ENCODE peak calls at places on chromosomes 13 and 19, in five cellular contexts. One of them, this sample, is unnamed.

GRCh38 chr19:49808762-49809154 is 4.3 kb downstream of the FUZ start:
- DNase-seq in stimulated activated CD4-positive, alpha-beta T cell treated with anti-CD3 and anti-CD28 coated beads, Interleukin-4, amount 100 ng/mL, for 24 hours: peak; percentile 84
- DNase-seq in NCI-H774: peak; percentile 88
- DNase-seq in thoracic aorta: peak; percentile 90
- DNase-seq in AG08396: peak; percentile 95
- DNase-seq in this sample: peak; percentile 63

GRCh38 chr13:45500492-45501174 is 35.9 kb downstream of the COG3 start:
- DNase-seq in NCI-H774: no peak
- DNase-seq in stimulated activated CD4-positive, alpha-beta T cell treated with anti-CD3 and anti-CD28 coated beads, Interleukin-4, amount 100 ng/mL, for 24 hours: no peak
- DNase-seq in AG08396: peak; percentile 57
- DNase-seq in thoracic aorta: no peak
- DNase-seq in this sample: no peak

GRCh38 chr13:48506092-48506701 is 26.7 kb downstream of the RCBTB2 start:
- DNase-seq in AG08396: no peak
- DNase-seq in thoracic aorta: no peak
- DNase-seq in NCI-H774: peak; percentile 23
- DNase-seq in stimulated activated CD4-positive, alpha-beta T cell treated with anti-CD3 and anti-CD28 coated beads, Interleukin-4, amount 100 ng/mL, for 24 hours: no peak
- DNase-seq in this sample: no peak

GRCh38 chr13:111090169-111090568 is 24.9 kb upstream of the ARHGEF7 start:
- DNase-seq in AG08396: no peak
- DNase-seq in NCI-H774: no peak
- DNase-seq in thoracic aorta: no peak
- DNase-seq in stimulated activated CD4-positive, alpha-beta T cell treated with anti-CD3 and anti-CD28 coated beads, Interleukin-4, amount 100 ng/mL, for 24 hours: no peak
- DNase-seq in this sample: no peak

GRCh38 chr13:79405501-79405830 is 589 bp downstream of the RBM26 start:
- DNase-seq in AG08396: no peak
- DNase-seq in thoracic aorta: no peak
- DNase-seq in stimulated activated CD4-positive, alpha-beta T cell treated with anti-CD3 and anti-CD28 coated beads, Interleukin-4, amount 100 ng/mL, for 24 hours: no peak
- DNase-seq in NCI-H774: no peak
- DNase-seq in this sample: no peak

GRCh38 chr13:89380101-89380500 is 1708.9 kb downstream of the SLITRK5 start:
- DNase-seq in AG08396: no peak
- DNase-seq in stimulated activated CD4-positive, alpha-beta T cell treated with anti-CD3 and anti-CD28 coated beads, Interleukin-4, amount 100 ng/mL, for 24 hours: no peak
- DNase-seq in NCI-H774: no peak
- DNase-seq in thoracic aorta: no peak
- DNase-seq in this sample: no peak

GRCh38 chr13:23966691-23967615 is 69.7 kb upstream of the C1QTNF9B start:
- DNase-seq in AG08396: no peak
- DNase-seq in stimulated activated CD4-positive, alpha-beta T cell treated with anti-CD3 and anti-CD28 coated beads, Interleukin-4, amount 100 ng/mL, for 24 hours: peak; percentile 17
- DNase-seq in NCI-H774: no peak
- DNase-seq in thoracic aorta: no peak
- DNase-seq in this sample: no peak

GRCh38 chr19:49114630-49115363 is 627 bp downstream of the LIN7B start:
- DNase-seq in thoracic aorta: no peak
- DNase-seq in stimulated activated CD4-positive, alpha-beta T cell treated with anti-CD3 and anti-CD28 coated beads, Interleukin-4, amount 100 ng/mL, for 24 hours: peak; percentile 56
- DNase-seq in NCI-H774: no peak
- DNase-seq in AG08396: peak; percentile 65
- DNase-seq in this sample: no peak

GRCh38 chr19:5336195-5336965 is 4.2 kb downstream of the PTPRS start:
- DNase-seq in stimulated activated CD4-positive, alpha-beta T cell treated with anti-CD3 and anti-CD28 coated beads, Interleukin-4, amount 100 ng/mL, for 24 hours: no peak
- DNase-seq in thoracic aorta: no peak
- DNase-seq in AG08396: no peak
- DNase-seq in NCI-H774: no peak
- DNase-seq in this sample: no peak

GRCh38 chr19:34269968-34270621 is 15.7 kb downstream of the GARRE1 start:
- DNase-seq in thoracic aorta: peak; percentile 16
- DNase-seq in NCI-H774: no peak
- DNase-seq in stimulated activated CD4-positive, alpha-beta T cell treated with anti-CD3 and anti-CD28 coated beads, Interleukin-4, amount 100 ng/mL, for 24 hours: peak; percentile 62
- DNase-seq in AG08396: peak; percentile 41
- DNase-seq in this sample: no peak

GRCh38 chr13:86591862-86592261 is 792.6 kb upstream of the SLITRK6 start:
- DNase-seq in AG08396: no peak
- DNase-seq in NCI-H774: no peak
- DNase-seq in thoracic aorta: no peak
- DNase-seq in stimulated activated CD4-positive, alpha-beta T cell treated with anti-CD3 and anti-CD28 coated beads, Interleukin-4, amount 100 ng/mL, for 24 hours: no peak
- DNase-seq in this sample: no peak

GRCh38 chr13:19150712-19151228 is 30.9 kb downstream of the TUBA3C start:
- DNase-seq in AG08396: no peak
- DNase-seq in NCI-H774: no peak
- DNase-seq in stimulated activated CD4-positive, alpha-beta T cell treated with anti-CD3 and anti-CD28 coated beads, Interleukin-4, amount 100 ng/mL, for 24 hours: no peak
- DNase-seq in thoracic aorta: no peak
- DNase-seq in this sample: no peak

GRCh38 chr13:98769736-98770135 is 17.3 kb upstream of the SLC15A1 start:
- DNase-seq in NCI-H774: no peak
- DNase-seq in stimulated activated CD4-positive, alpha-beta T cell treated with anti-CD3 and anti-CD28 coated beads, Interleukin-4, amount 100 ng/mL, for 24 hours: no peak
- DNase-seq in thoracic aorta: no peak
- DNase-seq in AG08396: no peak
- DNase-seq in this sample: no peak

GRCh38 chr19:47469719-47470118 is 2.0 kb downstream of the SLC8A2 start:
- DNase-seq in thoracic aorta: no peak
- DNase-seq in NCI-H774: no peak
- DNase-seq in stimulated activated CD4-positive, alpha-beta T cell treated with anti-CD3 and anti-CD28 coated beads, Interleukin-4, amount 100 ng/mL, for 24 hours: no peak
- DNase-seq in AG08396: no peak
- DNase-seq in this sample: peak; percentile 26

GRCh38 chr13:113888701-113889330 is 24.9 kb upstream of the GAS6 start:
- DNase-seq in stimulated activated CD4-positive, alpha-beta T cell treated with anti-CD3 and anti-CD28 coated beads, Interleukin-4, amount 100 ng/mL, for 24 hours: no peak
- DNase-seq in NCI-H774: no peak
- DNase-seq in AG08396: no peak
- DNase-seq in thoracic aorta: no peak
- DNase-seq in this sample: no peak

GRCh38 chr19:45770192-45771101 is 1.4 kb upstream of the SIX5 start:
- DNase-seq in thoracic aorta: peak; percentile 91
- DNase-seq in AG08396: peak; percentile 98
- DNase-seq in NCI-H774: peak; percentile 93
- DNase-seq in stimulated activated CD4-positive, alpha-beta T cell treated with anti-CD3 and anti-CD28 coated beads, Interleukin-4, amount 100 ng/mL, for 24 hours: peak; percentile 89
- DNase-seq in this sample: peak; percentile 89

GRCh38 chr19:42254083-42254849 is 662 bp downstream of the ERF start:
- DNase-seq in AG08396: peak; percentile 62
- DNase-seq in thoracic aorta: no peak
- DNase-seq in stimulated activated CD4-positive, alpha-beta T cell treated with anti-CD3 and anti-CD28 coated beads, Interleukin-4, amount 100 ng/mL, for 24 hours: peak; percentile 81
- DNase-seq in NCI-H774: no peak
- DNase-seq in this sample: no peak

GRCh38 chr19:38433268-38433733 is at the start of gene RYR1:
- DNase-seq in AG08396: peak; percentile 80
- DNase-seq in stimulated activated CD4-positive, alpha-beta T cell treated with anti-CD3 and anti-CD28 coated beads, Interleukin-4, amount 100 ng/mL, for 24 hours: peak; percentile 66
- DNase-seq in NCI-H774: no peak
- DNase-seq in thoracic aorta: no peak
- DNase-seq in this sample: no peak

GRCh38 chr19:4046946-4047683 is 19.6 kb downstream of the ZBTB7A start:
- DNase-seq in NCI-H774: no peak
- DNase-seq in AG08396: no peak
- DNase-seq in stimulated activated CD4-positive, alpha-beta T cell treated with anti-CD3 and anti-CD28 coated beads, Interleukin-4, amount 100 ng/mL, for 24 hours: no peak
- DNase-seq in thoracic aorta: no peak
- DNase-seq in this sample: no peak

GRCh38 chr13:20942938-20943518 is 40.5 kb upstream of the XPO4 start:
- DNase-seq in NCI-H774: no peak
- DNase-seq in stimulated activated CD4-positive, alpha-beta T cell treated with anti-CD3 and anti-CD28 coated beads, Interleukin-4, amount 100 ng/mL, for 24 hours: no peak
- DNase-seq in thoracic aorta: no peak
- DNase-seq in AG08396: no peak
- DNase-seq in this sample: no peak

GRCh38 chr13:51953347-51953746 is 57.9 kb downstream of the ATP7B start:
- DNase-seq in stimulated activated CD4-positive, alpha-beta T cell treated with anti-CD3 and anti-CD28 coated beads, Interleukin-4, amount 100 ng/mL, for 24 hours: no peak
- DNase-seq in AG08396: no peak
- DNase-seq in thoracic aorta: no peak
- DNase-seq in NCI-H774: no peak
- DNase-seq in this sample: no peak

GRCh38 chr19:50264483-50265186 is 61.2 kb downstream of the MYH14 start:
- DNase-seq in thoracic aorta: no peak
- DNase-seq in stimulated activated CD4-positive, alpha-beta T cell treated with anti-CD3 and anti-CD28 coated beads, Interleukin-4, amount 100 ng/mL, for 24 hours: no peak
- DNase-seq in NCI-H774: no peak
- DNase-seq in AG08396: no peak
- DNase-seq in this sample: no peak

GRCh38 chr19:49205114-49205513 is 47.5 kb downstream of the TRPM4 start:
- DNase-seq in thoracic aorta: no peak
- DNase-seq in stimulated activated CD4-positive, alpha-beta T cell treated with anti-CD3 and anti-CD28 coated beads, Interleukin-4, amount 100 ng/mL, for 24 hours: no peak
- DNase-seq in AG08396: no peak
- DNase-seq in NCI-H774: no peak
- DNase-seq in this sample: no peak

GRCh38 chr13:92807343-92807742 is 419.3 kb upstream of the GPC6 start:
- DNase-seq in stimulated activated CD4-positive, alpha-beta T cell treated with anti-CD3 and anti-CD28 coated beads, Interleukin-4, amount 100 ng/mL, for 24 hours: no peak
- DNase-seq in AG08396: peak; percentile 14
- DNase-seq in thoracic aorta: no peak
- DNase-seq in NCI-H774: no peak
- DNase-seq in this sample: no peak

GRCh38 chr19:58554494-58555368 is at the start of gene CHMP2A:
- DNase-seq in stimulated activated CD4-positive, alpha-beta T cell treated with anti-CD3 and anti-CD28 coated beads, Interleukin-4, amount 100 ng/mL, for 24 hours: peak; percentile 99
- DNase-seq in NCI-H774: no peak
- DNase-seq in thoracic aorta: peak; percentile 93
- DNase-seq in AG08396: peak; percentile 97
- DNase-seq in this sample: no peak

GRCh38 chr13:108176685-108177274 is 38.6 kb downstream of the LIG4 start:
- DNase-seq in AG08396: peak; percentile 23
- DNase-seq in thoracic aorta: no peak
- DNase-seq in NCI-H774: no peak
- DNase-seq in stimulated activated CD4-positive, alpha-beta T cell treated with anti-CD3 and anti-CD28 coated beads, Interleukin-4, amount 100 ng/mL, for 24 hours: peak; percentile 54
- DNase-seq in this sample: no peak

This sample was measured in NCI-H2107.